ENCODE peak calls at places on chromosome 10, in four cellular contexts. P, G, O and U are unnamed samples.

GRCh38 chr10:69318087-69318996 is 40.0 kb downstream of the HK1 start:
- DNase-seq in O (peak), P (peak), G (peak), U (peak)

GRCh38 chr10:104328916-104329710 is 9.2 kb downstream of the ITPRIP start:
- DNase-seq in O (no peak), P (no peak), G (peak), U (no peak)

GRCh38 chr10:103836776-103837344 is 18.5 kb downstream of the SH3PXD2A start:
- DNase-seq in P (no peak), G (no peak), O (no peak), U (no peak)

GRCh38 chr10:96890172-96890513 is 58.0 kb downstream of the LCOR start:
- DNase-seq in G (no peak), P (no peak), O (no peak), U (no peak)

GRCh38 chr10:46240684-46241565 is 45.9 kb upstream of the ANTXRL start:
- DNase-seq in G (no peak), P (no peak), O (no peak), U (peak)

GRCh38 chr10:78258303-78259030 is 224.8 kb downstream of the RPS24 start:
- DNase-seq in G (no peak), P (no peak), O (no peak), U (no peak)

GRCh38 chr10:45179716-45180115 is 135.7 kb downstream of the OR13A1 start:
- DNase-seq in G (no peak), P (no peak), O (no peak), U (no peak)

GRCh38 chr10:46229144-46229563 is 57.6 kb upstream of the ANTXRL start:
- DNase-seq in P (no peak), G (peak), O (no peak), U (peak)

GRCh38 chr10:79184141-79184625 is 115.4 kb downstream of the ZMIZ1 start:
- DNase-seq in O (no peak), P (no peak), G (no peak), U (peak)

GRCh38 chr10:44261710-44262455 is 123.0 kb downstream of the CXCL12 start:
- DNase-seq in O (no peak), G (no peak), P (no peak), U (no peak)

GRCh38 chr10:96043157-96043894 is at the start of gene CCNJ:
- DNase-seq in O (peak), G (peak), P (peak), U (peak)

GRCh38 chr10:60646966-60647796 is 131.1 kb upstream of the CDK1 start:
- DNase-seq in G (peak), O (peak), P (no peak), U (no peak)

GRCh38 chr10:99711129-99711719 is 20.7 kb downstream of the COX15 start:
- DNase-seq in G (peak), P (no peak), O (peak), U (peak)